ENCODE peak calls at places on chromosome X, in ten cellular contexts. One of them, this sample, is unnamed.

GRCh38 chrX:109797311-109797975 is 64.4 kb upstream of the ACSL4 start:
- DNase-seq in heart right ventricle: no peak
- DNase-seq in osteocyte: no peak
- DNase-seq in activated T-helper 9 cell treated with anti-CD3 and anti-CD28 coated beads, Interleukin-2, amount 50 U/mL, for 16 hours: no peak
- DNase-seq in stimulated activated naive B cell treated with anti-CD40 and anti-IgM and Interleukin-4, amounts not matched to agents 10 μg/mL and 1 μg/mL and 100 μg/mL, for 72 hours: no peak
- DNase-seq in sciatic nerve: no peak
- DNase-seq in AG04449: no peak
- DNase-seq in WERI-Rb-1: no peak
- DNase-seq in smooth muscle cell of the brain vasculature: no peak
- DNase-seq in activated CD4-positive, alpha-beta T cell treated with anti-CD3 and anti-CD28 coated beads, Interleukin-2, amount 50 U/mL, for 1 hour: no peak
- DNase-seq in this sample: no peak

GRCh38 chrX:102580891-102581290 is 18.4 kb upstream of the ARMCX5 start:
- DNase-seq in AG04449: no peak
- DNase-seq in activated CD4-positive, alpha-beta T cell treated with anti-CD3 and anti-CD28 coated beads, Interleukin-2, amount 50 U/mL, for 1 hour: no peak
- DNase-seq in WERI-Rb-1: no peak
- DNase-seq in osteocyte: no peak
- DNase-seq in stimulated activated naive B cell treated with anti-CD40 and anti-IgM and Interleukin-4, amounts not matched to agents 10 μg/mL and 1 μg/mL and 100 μg/mL, for 72 hours: no peak
- DNase-seq in smooth muscle cell of the brain vasculature: no peak
- DNase-seq in activated T-helper 9 cell treated with anti-CD3 and anti-CD28 coated beads, Interleukin-2, amount 50 U/mL, for 16 hours: no peak
- DNase-seq in sciatic nerve: no peak
- DNase-seq in heart right ventricle: no peak
- DNase-seq in this sample: no peak

GRCh38 chrX:107731831-107732502 is 43.6 kb downstream of the TSC22D3 start:
- DNase-seq in stimulated activated naive B cell treated with anti-CD40 and anti-IgM and Interleukin-4, amounts not matched to agents 10 μg/mL and 1 μg/mL and 100 μg/mL, for 72 hours: no peak
- DNase-seq in osteocyte: peak
- DNase-seq in activated CD4-positive, alpha-beta T cell treated with anti-CD3 and anti-CD28 coated beads, Interleukin-2, amount 50 U/mL, for 1 hour: no peak
- DNase-seq in activated T-helper 9 cell treated with anti-CD3 and anti-CD28 coated beads, Interleukin-2, amount 50 U/mL, for 16 hours: no peak
- DNase-seq in AG04449: no peak
- DNase-seq in WERI-Rb-1: no peak
- DNase-seq in smooth muscle cell of the brain vasculature: no peak
- DNase-seq in heart right ventricle: peak
- DNase-seq in sciatic nerve: peak
- DNase-seq in this sample: no peak

GRCh38 chrX:71911023-71911730 is 532 bp downstream of the NHSL2 start:
- DNase-seq in osteocyte: no peak
- DNase-seq in smooth muscle cell of the brain vasculature: no peak
- DNase-seq in activated CD4-positive, alpha-beta T cell treated with anti-CD3 and anti-CD28 coated beads, Interleukin-2, amount 50 U/mL, for 1 hour: peak
- DNase-seq in heart right ventricle: peak
- DNase-seq in stimulated activated naive B cell treated with anti-CD40 and anti-IgM and Interleukin-4, amounts not matched to agents 10 μg/mL and 1 μg/mL and 100 μg/mL, for 72 hours: no peak
- DNase-seq in activated T-helper 9 cell treated with anti-CD3 and anti-CD28 coated beads, Interleukin-2, amount 50 U/mL, for 16 hours: peak
- DNase-seq in WERI-Rb-1: peak
- DNase-seq in AG04449: no peak
- DNase-seq in sciatic nerve: peak
- DNase-seq in this sample: no peak

GRCh38 chrX:11380187-11380586 is 87.0 kb downstream of the AMELX start:
- DNase-seq in AG04449: no peak
- DNase-seq in smooth muscle cell of the brain vasculature: no peak
- DNase-seq in sciatic nerve: no peak
- DNase-seq in stimulated activated naive B cell treated with anti-CD40 and anti-IgM and Interleukin-4, amounts not matched to agents 10 μg/mL and 1 μg/mL and 100 μg/mL, for 72 hours: no peak
- DNase-seq in activated CD4-positive, alpha-beta T cell treated with anti-CD3 and anti-CD28 coated beads, Interleukin-2, amount 50 U/mL, for 1 hour: no peak
- DNase-seq in WERI-Rb-1: no peak
- DNase-seq in activated T-helper 9 cell treated with anti-CD3 and anti-CD28 coated beads, Interleukin-2, amount 50 U/mL, for 16 hours: no peak
- DNase-seq in heart right ventricle: no peak
- DNase-seq in osteocyte: no peak
- DNase-seq in this sample: no peak

GRCh38 chrX:98114026-98114425 is 1230.3 kb downstream of the RPA4 start:
- DNase-seq in activated CD4-positive, alpha-beta T cell treated with anti-CD3 and anti-CD28 coated beads, Interleukin-2, amount 50 U/mL, for 1 hour: no peak
- DNase-seq in AG04449: no peak
- DNase-seq in smooth muscle cell of the brain vasculature: no peak
- DNase-seq in stimulated activated naive B cell treated with anti-CD40 and anti-IgM and Interleukin-4, amounts not matched to agents 10 μg/mL and 1 μg/mL and 100 μg/mL, for 72 hours: no peak
- DNase-seq in osteocyte: no peak
- DNase-seq in sciatic nerve: no peak
- DNase-seq in WERI-Rb-1: no peak
- DNase-seq in activated T-helper 9 cell treated with anti-CD3 and anti-CD28 coated beads, Interleukin-2, amount 50 U/mL, for 16 hours: no peak
- DNase-seq in heart right ventricle: no peak
- DNase-seq in this sample: no peak

GRCh38 chrX:38519651-38520050 is 41.7 kb upstream of the TSPAN7 start:
- DNase-seq in WERI-Rb-1: no peak
- DNase-seq in activated T-helper 9 cell treated with anti-CD3 and anti-CD28 coated beads, Interleukin-2, amount 50 U/mL, for 16 hours: no peak
- DNase-seq in heart right ventricle: no peak
- DNase-seq in sciatic nerve: no peak
- DNase-seq in smooth muscle cell of the brain vasculature: no peak
- DNase-seq in activated CD4-positive, alpha-beta T cell treated with anti-CD3 and anti-CD28 coated beads, Interleukin-2, amount 50 U/mL, for 1 hour: no peak
- DNase-seq in stimulated activated naive B cell treated with anti-CD40 and anti-IgM and Interleukin-4, amounts not matched to agents 10 μg/mL and 1 μg/mL and 100 μg/mL, for 72 hours: no peak
- DNase-seq in AG04449: no peak
- DNase-seq in osteocyte: no peak
- DNase-seq in this sample: no peak

GRCh38 chrX:119266364-119266995 is 30.4 kb downstream of the PGRMC1 start:
- DNase-seq in sciatic nerve: no peak
- DNase-seq in activated T-helper 9 cell treated with anti-CD3 and anti-CD28 coated beads, Interleukin-2, amount 50 U/mL, for 16 hours: no peak
- DNase-seq in smooth muscle cell of the brain vasculature: no peak
- DNase-seq in activated CD4-positive, alpha-beta T cell treated with anti-CD3 and anti-CD28 coated beads, Interleukin-2, amount 50 U/mL, for 1 hour: no peak
- DNase-seq in osteocyte: no peak
- DNase-seq in heart right ventricle: no peak
- DNase-seq in AG04449: no peak
- DNase-seq in stimulated activated naive B cell treated with anti-CD40 and anti-IgM and Interleukin-4, amounts not matched to agents 10 μg/mL and 1 μg/mL and 100 μg/mL, for 72 hours: no peak
- DNase-seq in WERI-Rb-1: no peak
- DNase-seq in this sample: no peak

GRCh38 chrX:141673946-141674345 is 24.6 kb downstream of the SPANXD start:
- DNase-seq in activated CD4-positive, alpha-beta T cell treated with anti-CD3 and anti-CD28 coated beads, Interleukin-2, amount 50 U/mL, for 1 hour: no peak
- DNase-seq in smooth muscle cell of the brain vasculature: no peak
- DNase-seq in stimulated activated naive B cell treated with anti-CD40 and anti-IgM and Interleukin-4, amounts not matched to agents 10 μg/mL and 1 μg/mL and 100 μg/mL, for 72 hours: no peak
- DNase-seq in osteocyte: no peak
- DNase-seq in WERI-Rb-1: no peak
- DNase-seq in sciatic nerve: no peak
- DNase-seq in AG04449: no peak
- DNase-seq in heart right ventricle: no peak
- DNase-seq in activated T-helper 9 cell treated with anti-CD3 and anti-CD28 coated beads, Interleukin-2, amount 50 U/mL, for 16 hours: no peak
- DNase-seq in this sample: no peak

GRCh38 chrX:154378059-154378798 is 866 bp upstream of the EMD start:
- DNase-seq in WERI-Rb-1: no peak
- DNase-seq in activated T-helper 9 cell treated with anti-CD3 and anti-CD28 coated beads, Interleukin-2, amount 50 U/mL, for 16 hours: no peak
- DNase-seq in sciatic nerve: peak
- DNase-seq in activated CD4-positive, alpha-beta T cell treated with anti-CD3 and anti-CD28 coated beads, Interleukin-2, amount 50 U/mL, for 1 hour: peak
- DNase-seq in stimulated activated naive B cell treated with anti-CD40 and anti-IgM and Interleukin-4, amounts not matched to agents 10 μg/mL and 1 μg/mL and 100 μg/mL, for 72 hours: peak
- DNase-seq in AG04449: no peak
- DNase-seq in osteocyte: no peak
- DNase-seq in smooth muscle cell of the brain vasculature: no peak
- DNase-seq in heart right ventricle: peak
- DNase-seq in this sample: no peak

GRCh38 chrX:40964633-40965586 is 120.3 kb upstream of the USP9X start:
- DNase-seq in AG04449: no peak
- DNase-seq in heart right ventricle: no peak
- DNase-seq in osteocyte: no peak
- DNase-seq in sciatic nerve: no peak
- DNase-seq in stimulated activated naive B cell treated with anti-CD40 and anti-IgM and Interleukin-4, amounts not matched to agents 10 μg/mL and 1 μg/mL and 100 μg/mL, for 72 hours: no peak
- DNase-seq in activated CD4-positive, alpha-beta T cell treated with anti-CD3 and anti-CD28 coated beads, Interleukin-2, amount 50 U/mL, for 1 hour: no peak
- DNase-seq in smooth muscle cell of the brain vasculature: no peak
- DNase-seq in WERI-Rb-1: no peak
- DNase-seq in activated T-helper 9 cell treated with anti-CD3 and anti-CD28 coated beads, Interleukin-2, amount 50 U/mL, for 16 hours: no peak
- DNase-seq in this sample: no peak

GRCh38 chrX:40945366-40945713 is 139.9 kb upstream of the USP9X start:
- DNase-seq in activated CD4-positive, alpha-beta T cell treated with anti-CD3 and anti-CD28 coated beads, Interleukin-2, amount 50 U/mL, for 1 hour: no peak
- DNase-seq in smooth muscle cell of the brain vasculature: peak
- DNase-seq in AG04449: no peak
- DNase-seq in WERI-Rb-1: no peak
- DNase-seq in heart right ventricle: no peak
- DNase-seq in stimulated activated naive B cell treated with anti-CD40 and anti-IgM and Interleukin-4, amounts not matched to agents 10 μg/mL and 1 μg/mL and 100 μg/mL, for 72 hours: no peak
- DNase-seq in sciatic nerve: no peak
- DNase-seq in activated T-helper 9 cell treated with anti-CD3 and anti-CD28 coated beads, Interleukin-2, amount 50 U/mL, for 16 hours: no peak
- DNase-seq in osteocyte: no peak
- DNase-seq in this sample: peak

GRCh38 chrX:155819966-155820491 is 61.1 kb upstream of the VAMP7 start:
- DNase-seq in sciatic nerve: peak
- DNase-seq in AG04449: peak
- DNase-seq in activated T-helper 9 cell treated with anti-CD3 and anti-CD28 coated beads, Interleukin-2, amount 50 U/mL, for 16 hours: peak
- DNase-seq in smooth muscle cell of the brain vasculature: peak
- DNase-seq in osteocyte: no peak
- DNase-seq in heart right ventricle: no peak
- DNase-seq in activated CD4-positive, alpha-beta T cell treated with anti-CD3 and anti-CD28 coated beads, Interleukin-2, amount 50 U/mL, for 1 hour: peak
- DNase-seq in stimulated activated naive B cell treated with anti-CD40 and anti-IgM and Interleukin-4, amounts not matched to agents 10 μg/mL and 1 μg/mL and 100 μg/mL, for 72 hours: peak
- DNase-seq in WERI-Rb-1: peak
- DNase-seq in this sample: peak

GRCh38 chrX:119503484-119503861 is 35.2 kb downstream of the SLC25A5 start:
- DNase-seq in stimulated activated naive B cell treated with anti-CD40 and anti-IgM and Interleukin-4, amounts not matched to agents 10 μg/mL and 1 μg/mL and 100 μg/mL, for 72 hours: no peak
- DNase-seq in activated CD4-positive, alpha-beta T cell treated with anti-CD3 and anti-CD28 coated beads, Interleukin-2, amount 50 U/mL, for 1 hour: no peak
- DNase-seq in smooth muscle cell of the brain vasculature: peak
- DNase-seq in activated T-helper 9 cell treated with anti-CD3 and anti-CD28 coated beads, Interleukin-2, amount 50 U/mL, for 16 hours: no peak
- DNase-seq in osteocyte: no peak
- DNase-seq in WERI-Rb-1: no peak
- DNase-seq in AG04449: peak
- DNase-seq in heart right ventricle: no peak
- DNase-seq in sciatic nerve: no peak
- DNase-seq in this sample: no peak

This sample was measured in GM12878.